ENCODE peak calls at places on chromosomes 16 and 17, in ten cellular contexts. B is upper lobe of right lung, Q is aorta, Z is AG09309, E is mesendoderm, H is left ventricle myocardium inferior, N is colonic mucosa, K is fibroblast of lung, M is testis, P is cardiac fibroblast. X is an unnamed sample.

GRCh38 chr16:9046667-9047055 is 44.8 kb upstream of the HAPSTR1 start:
- DNase-seq in H (no peak), N (no peak), Q (no peak), Z (no peak), B (no peak), E (no peak), P (no peak), M (no peak), K (no peak), X (no peak)

GRCh38 chr16:21300309-21301167 is 22.4 kb upstream of the CRYM start:
- DNase-seq in K (peak), P (peak), Q (peak), H (peak), N (peak), B (peak), Z (peak), M (peak), E (peak), X (peak)

GRCh38 chr16:17070882-17071592 is 399.7 kb downstream of the XYLT1 start:
- DNase-seq in E (peak), Q (no peak), H (no peak), M (peak), N (peak), Z (no peak), K (peak), B (peak), P (no peak), X (peak)

GRCh38 chr17:60442271-60443201 is 20.2 kb downstream of the CHCT1 start:
- DNase-seq in M (no peak), K (peak), B (no peak), Z (no peak), N (no peak), H (no peak), Q (no peak), P (no peak), E (peak), X (no peak)

GRCh38 chr16:75038036-75038959 is 39.5 kb downstream of the ZNRF1 start:
- DNase-seq in P (peak), K (peak), N (no peak), H (no peak), B (no peak), Z (no peak), Q (no peak), M (no peak), E (no peak), X (no peak)

GRCh38 chr16:3054965-3055733 is 8.8 kb downstream of the MMP25 start:
- DNase-seq in Z (no peak), B (no peak), P (no peak), K (no peak), Q (no peak), N (no peak), H (no peak), E (no peak), M (no peak), X (no peak)

GRCh38 chr17:79027925-79028491 is 4.0 kb downstream of the C1QTNF1 start:
- DNase-seq in P (peak), N (no peak), Q (peak), Z (no peak), B (peak), K (no peak), H (no peak), M (no peak), E (no peak), X (no peak)

GRCh38 chr17:71846561-71846960 is 274.3 kb upstream of the SOX9 start:
- DNase-seq in K (peak), P (no peak), Z (no peak), Q (no peak), H (no peak), N (no peak), E (no peak), B (no peak), M (no peak), X (no peak)

GRCh38 chr17:45129426-45129939 is 2.8 kb downstream of the PLCD3 start:
- DNase-seq in N (peak), M (peak), E (peak), B (no peak), P (no peak), Z (no peak), K (no peak), H (peak), Q (no peak), X (no peak)

GRCh38 chr17:67449885-67450755 is 73.0 kb downstream of the PITPNC1 start:
- DNase-seq in N (no peak), E (no peak), M (no peak), K (no peak), H (no peak), B (peak), P (no peak), Z (no peak), Q (peak), X (no peak)

GRCh38 chr17:69551212-69552010 is 136.9 kb downstream of the MAP2K6 start:
- DNase-seq in K (peak), Q (no peak), Z (no peak), M (no peak), N (no peak), H (no peak), P (no peak), B (no peak), E (no peak), X (no peak)

GRCh38 chr17:8015957-8016631 is 13.7 kb downstream of the GUCY2D start:
- DNase-seq in H (no peak), N (peak), Q (no peak), K (peak), Z (no peak), B (peak), E (no peak), M (no peak), P (no peak), X (peak)

GRCh38 chr16:67169642-67170167 is 633 bp upstream of the NOL3 start:
- DNase-seq in Z (no peak), H (no peak), P (no peak), E (peak), K (peak), M (peak), N (peak), B (no peak), Q (no peak), X (no peak)

GRCh38 chr17:50326831-50327364 is 19.0 kb upstream of the XYLT2 start:
- DNase-seq in P (no peak), B (no peak), M (no peak), Q (peak), H (no peak), K (no peak), N (no peak), Z (no peak), E (no peak), X (no peak)

GRCh38 chr16:84266451-84266850 is 26.6 kb upstream of the KCNG4 start:
- DNase-seq in N (peak), M (peak), K (peak), B (no peak), E (peak), Z (no peak), P (peak), H (peak), Q (no peak), X (no peak)

GRCh38 chr16:53052519-53053501 is at the start of gene CHD9NB:
- DNase-seq in K (peak), E (peak), N (peak), Z (peak), M (no peak), P (peak), H (no peak), Q (no peak), B (no peak), X (no peak)

DNA sequence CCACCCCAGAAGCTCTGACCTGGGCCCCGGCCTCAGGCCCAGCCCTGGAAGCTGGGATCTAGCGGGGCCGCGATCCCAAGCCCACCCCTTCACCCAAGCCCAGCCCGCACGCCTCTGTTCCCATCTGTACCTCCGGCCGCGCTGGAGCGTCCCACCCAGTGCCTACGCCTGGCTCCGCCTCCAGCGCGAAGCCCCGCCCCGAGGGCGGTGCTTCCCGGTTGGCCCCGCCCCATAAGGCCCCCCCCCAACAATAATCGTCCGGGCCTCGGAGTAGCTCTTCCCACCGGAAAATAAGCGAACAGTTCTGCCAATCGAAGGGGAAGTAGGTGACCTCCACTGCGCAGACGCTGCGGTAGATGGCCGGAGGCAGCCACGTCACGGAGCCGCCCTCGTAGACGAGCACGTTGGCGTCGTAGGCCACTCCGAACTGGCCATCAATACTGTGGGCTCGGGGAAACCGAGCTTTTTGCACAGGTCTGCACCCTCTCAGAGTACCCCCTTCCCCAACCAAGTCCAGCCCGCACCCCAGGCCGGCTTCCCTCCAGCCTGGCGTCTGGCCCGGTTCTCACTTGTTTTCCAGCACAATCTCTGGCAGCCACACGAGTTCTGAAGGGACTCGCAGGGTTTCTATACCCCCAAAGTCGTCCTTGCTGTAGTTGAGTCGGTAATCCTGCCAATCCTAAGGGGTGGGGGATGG is 1.1 kb downstream of the CHRNE start:
- DNase-seq in Z (no peak), Q (no peak), K (peak), B (peak), N (peak), M (peak), H (peak), E (no peak), P (no peak), X (peak)
- H3K4me3 ChIP-seq in Z (no peak), Q (no peak), K (no peak), B (peak), N (no peak), M (peak), H (peak), E (no peak), P (no peak), X (peak)

DNA sequence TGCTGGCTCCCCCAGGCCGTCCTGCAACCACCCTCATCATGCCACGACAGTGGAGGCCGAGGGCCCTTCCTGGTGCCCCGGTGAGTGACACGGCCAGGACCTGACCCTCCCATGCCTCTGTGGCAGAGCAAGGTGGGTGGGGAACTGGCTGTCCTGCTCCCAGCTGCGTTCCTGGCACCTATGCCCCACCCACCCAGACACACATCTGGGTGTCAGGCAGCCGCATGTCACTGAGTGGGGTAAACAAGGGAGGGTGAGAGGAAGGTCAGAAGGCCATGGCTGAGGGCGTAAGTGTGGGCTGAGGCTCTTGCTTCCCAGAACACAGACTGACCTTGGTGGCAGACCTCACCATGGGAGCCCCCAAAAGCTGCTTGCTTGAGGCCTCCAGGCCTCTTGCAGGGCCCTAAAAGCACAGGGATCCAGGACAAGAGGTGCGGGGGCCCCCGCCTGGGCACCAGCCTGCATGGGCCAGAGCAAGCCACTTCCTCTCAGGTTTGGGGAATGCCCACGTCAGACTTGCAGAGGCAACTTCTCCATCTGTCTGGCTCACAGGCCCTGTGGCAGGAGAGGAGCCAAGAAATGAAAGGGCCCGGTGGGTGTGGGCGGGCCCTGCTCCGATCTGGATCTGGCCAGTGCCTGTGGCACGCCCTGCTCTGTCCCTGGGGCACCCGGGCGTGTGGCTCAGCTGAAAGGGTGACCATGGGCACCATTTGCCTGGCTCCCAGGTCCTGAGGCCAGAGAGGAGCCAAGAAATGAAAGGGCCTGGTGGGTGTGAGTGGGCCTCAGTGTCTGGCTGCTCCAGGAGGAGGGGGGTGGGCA is 3.9 kb upstream of the CCDC57 start:
- DNase-seq in H (peak), K (peak), Q (peak), M (peak), N (peak), B (peak), E (no peak), Z (peak), P (peak), X (peak)
- H3K4me3 ChIP-seq in H (no peak), K (no peak), Q (no peak), M (no peak), N (no peak), B (no peak), E (no peak), Z (no peak), P (no peak), X (peak)

GRCh38 chr16:4763791-4764190 is 3.2 kb downstream of the ZNF500 start:
- DNase-seq in M (no peak), Z (no peak), N (no peak), E (no peak), P (no peak), K (no peak), B (no peak), H (no peak), Q (no peak), X (no peak)

GRCh38 chr16:4766875-4767628 is at the start of gene ZNF500:
- DNase-seq in P (peak), Z (peak), M (peak), K (peak), Q (peak), N (peak), E (peak), B (peak), H (peak), X (peak)

GRCh38 chr16:4768549-4769305 is 1.8 kb upstream of the ZNF500 start:
- DNase-seq in E (peak), B (peak), H (peak), K (peak), M (peak), P (peak), Q (peak), Z (peak), N (peak), X (peak)

GRCh38 chr16:4767872-4768548 is 1.0 kb upstream of the ZNF500 start:
- DNase-seq in N (peak), Q (no peak), M (peak), Z (no peak), B (no peak), K (peak), P (peak), H (no peak), E (no peak), X (no peak)

DNA sequence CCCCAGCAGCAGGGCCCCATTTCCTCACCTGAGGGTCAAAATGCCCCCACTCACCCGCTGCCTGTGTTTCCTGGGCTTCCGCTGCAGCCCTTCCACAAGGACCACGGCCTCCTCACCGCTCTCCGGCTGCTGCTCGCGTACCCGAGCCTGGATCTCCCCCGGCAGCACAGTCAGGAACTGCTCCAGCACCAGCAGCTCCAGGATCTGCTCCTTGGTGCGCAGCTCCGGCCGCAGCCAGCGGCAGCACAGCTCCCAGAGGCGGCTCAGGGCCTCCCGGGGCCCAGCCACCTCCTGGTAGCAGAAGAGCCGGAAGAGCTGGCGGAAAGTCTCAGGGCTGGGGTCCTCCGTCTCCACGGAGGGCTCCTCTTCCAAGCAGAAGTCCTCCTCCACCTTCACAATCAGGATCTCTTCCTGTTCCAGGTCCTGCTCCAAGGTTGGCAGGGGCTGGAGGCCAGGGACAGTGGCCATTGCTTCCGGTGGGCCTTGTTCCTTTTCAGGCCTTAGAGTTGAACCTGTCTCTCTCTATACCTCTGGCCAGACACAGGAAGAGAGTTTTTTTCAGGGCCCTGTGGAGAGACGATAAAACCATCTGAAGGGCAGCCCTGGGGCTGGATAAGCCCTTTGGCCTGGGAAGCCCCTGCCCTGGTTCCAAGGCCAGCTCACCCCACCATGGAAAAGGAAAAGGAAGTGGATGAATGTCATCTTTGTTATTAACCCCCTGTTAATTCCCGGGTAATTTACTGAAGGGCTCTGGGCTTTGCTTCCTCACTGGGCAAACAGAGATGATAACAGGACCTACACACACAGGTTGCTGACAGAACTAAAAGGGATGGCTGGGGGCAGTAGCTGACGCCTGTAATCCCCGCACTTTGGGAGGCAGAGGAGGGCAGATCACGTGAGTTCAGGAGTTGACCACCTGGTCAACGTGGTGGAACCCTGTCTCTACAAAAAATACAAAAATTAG is 1.2 kb downstream of the ZNF500 start:
- DNase-seq in P (no peak), B (no peak), Q (no peak), N (no peak), Z (no peak), M (no peak), K (no peak), E (no peak), H (no peak), X (no peak)
- H3K4me3 ChIP-seq in P (peak), B (peak), Q (peak), N (peak), Z (peak), M (peak), K (peak), E (no peak), H (peak), X (peak)

GRCh38 chr17:20063665-20064648 is 54.8 kb downstream of the SPECC1 start:
- DNase-seq in K (peak), H (peak), B (peak), E (no peak), Z (peak), Q (peak), P (peak), M (peak), N (peak), X (peak)
- H3K4me3 ChIP-seq in K (peak), H (no peak), B (no peak), E (no peak), Z (no peak), Q (no peak), P (no peak), M (no peak), N (no peak), X (no peak)

X was measured in lower lobe of right lung.